ENCODE peak calls at places on chromosomes 4 and X, in five cellular contexts. X is right lobe of liver, B is skeletal muscle cell, P is WERI-Rb-1, R is uterus. U is an unnamed sample.

GRCh38 chr4:97150966-97151365 is 992.3 kb downstream of the STPG2 start:
- DNase-seq in X (no peak), B (no peak), P (no peak), R (no peak), U (no peak)

GRCh38 chrX:134718329-134719317 is 60.4 kb upstream of the PLAC1 start:
- DNase-seq in X (no peak), B (peak; percentile 91), P (peak; percentile 74), R (peak; percentile 27), U (peak; percentile 40)

GRCh38 chr4:182385897-182386296 is 142.7 kb downstream of the TENM3 start:
- DNase-seq in X (no peak), B (no peak), P (no peak), R (no peak), U (no peak)

GRCh38 chr4:145732895-145733880 is 53.2 kb downstream of the C4orf51 start:
- DNase-seq in X (peak; percentile 94), B (peak; percentile 85), P (peak; percentile 98), R (peak; percentile 97), U (peak; percentile 96)

GRCh38 chrX:119488749-119489148 is 20.5 kb downstream of the SLC25A5 start:
- DNase-seq in X (peak; percentile 62), B (no peak), P (peak; percentile 52), R (peak; percentile 28), U (peak; percentile 75)

GRCh38 chr4:121784975-121785374 is 16.1 kb upstream of the EXOSC9 start:
- DNase-seq in X (no peak), B (peak; percentile 91), P (no peak), R (no peak), U (no peak)

GRCh38 chr4:137861682-137862081 is 329.4 kb upstream of the PCDH18 start:
- DNase-seq in X (no peak), B (no peak), P (no peak), R (no peak), U (no peak)

GRCh38 chr4:6873792-6874461 is 35.7 kb upstream of the TBC1D14 start:
- DNase-seq in X (peak; percentile 72), B (no peak), P (peak; percentile 76), R (peak; percentile 62), U (peak; percentile 82)

GRCh38 chrX:18707442-18708049 is at the start of gene PPEF1:
- DNase-seq in X (no peak), B (no peak), P (peak; percentile 73), R (no peak), U (no peak)

GRCh38 chr4:172708184-172708583 is 460.4 kb upstream of the GALNT7 start:
- DNase-seq in X (no peak), B (no peak), P (peak; percentile 30), R (no peak), U (no peak)

GRCh38 chrX:118773782-118774181 is 46.4 kb downstream of the IL13RA1 start:
- DNase-seq in X (no peak), B (no peak), P (no peak), R (no peak), U (peak; percentile 37)

GRCh38 chrX:2710496-2710895 is 19.4 kb downstream of the CD99 start:
- DNase-seq in X (no peak), B (no peak), P (no peak), R (no peak), U (no peak)

GRCh38 chr4:109930872-109931271 is 18.2 kb downstream of the EGF start:
- DNase-seq in X (no peak), B (no peak), P (no peak), R (no peak), U (no peak)

GRCh38 chrX:150155396-150156048 is 207.6 kb upstream of the MAMLD1 start:
- DNase-seq in X (no peak), B (peak; percentile 31), P (no peak), R (no peak), U (no peak)

GRCh38 chrX:45445745-45446412 is 245.2 kb upstream of the DIPK2B start:
- DNase-seq in X (no peak), B (peak; percentile 45), P (no peak), R (no peak), U (no peak)

GRCh38 chrX:12770440-12770839 is 20.8 kb upstream of the PRPS2 start:
- DNase-seq in X (no peak), B (no peak), P (no peak), R (no peak), U (no peak)

GRCh38 chrX:12881914-12882313 is 15.0 kb downstream of the TLR7 start:
- DNase-seq in X (no peak), B (no peak), P (no peak), R (no peak), U (no peak)

GRCh38 chrX:9341305-9342201 is 123.3 kb upstream of the TBL1X start:
- DNase-seq in X (peak; percentile 59), B (no peak), P (peak; percentile 24), R (peak; percentile 51), U (peak; percentile 68)

GRCh38 chr4:169573889-169574288 is 38.5 kb downstream of the NEK1 start:
- DNase-seq in X (no peak), B (no peak), P (no peak), R (no peak), U (no peak)

GRCh38 chr4:15653864-15654391 is 1.2 kb downstream of the FBXL5 start:
- DNase-seq in X (no peak), B (no peak), P (no peak), R (no peak), U (no peak)

GRCh38 chr4:74975848-74976824 is 43.2 kb downstream of the PARM1 start:
- DNase-seq in X (no peak), B (no peak), P (no peak), R (no peak), U (no peak)

GRCh38 chrX:105461013-105461412 is 240.5 kb upstream of the TEX13A start:
- DNase-seq in X (no peak), B (no peak), P (no peak), R (no peak), U (no peak)

GRCh38 chr4:42906906-42907774 is 14.6 kb downstream of the GRXCR1 start:
- DNase-seq in X (no peak), B (no peak), P (peak; percentile 8), R (no peak), U (peak; percentile 61)

GRCh38 chrX:13647709-13648212 is 5.2 kb upstream of the TCEANC start:
- DNase-seq in X (peak; percentile 47), B (peak; percentile 48), P (no peak), R (peak; percentile 67), U (peak; percentile 64)

GRCh38 chr4:86633854-86634253 is 39.7 kb downstream of the PTPN13 start:
- DNase-seq in X (no peak), B (no peak), P (no peak), R (no peak), U (no peak)
- H3K4me3 ChIP-seq in X (no peak overlapping the region), B (no peak overlapping the region), P (no peak overlapping the region), R (no peak overlapping the region), U (no peak overlapping the region)

GRCh38 chr4:70724463-70724862 is 2.7 kb downstream of the RUFY3 start:
- DNase-seq in X (no peak), B (no peak), P (no peak), R (no peak), U (no peak)

GRCh38 chr4:70722199-70722791 is 531 bp downstream of the RUFY3 start:
- DNase-seq in X (no peak), B (no peak), P (peak; percentile 38), R (peak; percentile 29), U (no peak)

GRCh38 chr4:70725633-70726032 is 3.9 kb downstream of the RUFY3 start:
- DNase-seq in X (no peak), B (no peak), P (no peak), R (no peak), U (no peak)

DNA sequence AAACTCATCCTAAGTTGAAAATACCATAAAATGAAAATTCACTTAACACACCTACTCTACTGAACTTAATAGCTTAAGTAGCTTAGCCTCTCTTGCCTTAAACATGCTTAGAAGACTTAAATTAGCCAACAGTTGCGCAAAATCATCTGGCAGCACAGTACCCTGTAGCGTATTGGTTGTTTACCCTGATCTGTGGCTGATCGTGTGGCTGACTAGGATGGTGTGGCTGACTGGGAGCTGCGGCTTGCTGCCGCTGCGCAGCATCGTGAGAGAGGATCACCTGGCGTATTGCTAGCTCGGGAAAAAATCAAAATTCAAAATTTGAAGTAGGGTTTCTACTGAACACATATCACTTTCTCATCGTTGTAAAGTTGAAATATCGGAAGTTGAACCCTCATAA is 6.3 kb downstream of the RUFY3 start:
- DNase-seq in X (no peak), B (no peak), P (peak; percentile 85), R (no peak), U (no peak)
- H3K4me3 ChIP-seq in X (no peak overlapping the region), B (no peak overlapping the region), P (peak overlapping the region; percentile 30), R (no peak overlapping the region), U (no peak overlapping the region)

DNA sequence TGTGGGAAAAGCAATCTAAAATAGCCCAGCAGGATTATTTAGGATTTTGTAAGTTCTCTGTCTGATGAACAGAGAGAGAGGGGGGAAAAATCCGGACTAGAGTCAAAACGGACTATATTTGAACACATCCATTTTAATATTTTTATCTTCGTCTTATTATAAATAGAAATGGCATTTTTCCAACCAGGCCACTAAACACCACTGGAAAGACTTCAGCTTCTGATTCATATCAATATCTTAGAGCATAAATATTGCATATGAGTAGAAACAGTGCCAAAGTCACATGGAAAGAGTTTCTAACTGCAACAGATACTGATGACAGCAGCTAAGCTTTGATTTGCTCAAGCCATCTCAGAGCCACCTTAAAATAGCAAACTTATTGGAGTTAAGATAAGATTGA is 479 bp downstream of the PPARGC1A start:
- DNase-seq in X (no peak), B (no peak), P (no peak), R (no peak), U (no peak)
- H3K4me3 ChIP-seq in X (peak overlapping the region; percentile 38), B (peak overlapping the region; percentile 45), P (peak overlapping the region; percentile 46), R (peak overlapping the region; percentile 29), U (peak overlapping the region; percentile 52)

DNA sequence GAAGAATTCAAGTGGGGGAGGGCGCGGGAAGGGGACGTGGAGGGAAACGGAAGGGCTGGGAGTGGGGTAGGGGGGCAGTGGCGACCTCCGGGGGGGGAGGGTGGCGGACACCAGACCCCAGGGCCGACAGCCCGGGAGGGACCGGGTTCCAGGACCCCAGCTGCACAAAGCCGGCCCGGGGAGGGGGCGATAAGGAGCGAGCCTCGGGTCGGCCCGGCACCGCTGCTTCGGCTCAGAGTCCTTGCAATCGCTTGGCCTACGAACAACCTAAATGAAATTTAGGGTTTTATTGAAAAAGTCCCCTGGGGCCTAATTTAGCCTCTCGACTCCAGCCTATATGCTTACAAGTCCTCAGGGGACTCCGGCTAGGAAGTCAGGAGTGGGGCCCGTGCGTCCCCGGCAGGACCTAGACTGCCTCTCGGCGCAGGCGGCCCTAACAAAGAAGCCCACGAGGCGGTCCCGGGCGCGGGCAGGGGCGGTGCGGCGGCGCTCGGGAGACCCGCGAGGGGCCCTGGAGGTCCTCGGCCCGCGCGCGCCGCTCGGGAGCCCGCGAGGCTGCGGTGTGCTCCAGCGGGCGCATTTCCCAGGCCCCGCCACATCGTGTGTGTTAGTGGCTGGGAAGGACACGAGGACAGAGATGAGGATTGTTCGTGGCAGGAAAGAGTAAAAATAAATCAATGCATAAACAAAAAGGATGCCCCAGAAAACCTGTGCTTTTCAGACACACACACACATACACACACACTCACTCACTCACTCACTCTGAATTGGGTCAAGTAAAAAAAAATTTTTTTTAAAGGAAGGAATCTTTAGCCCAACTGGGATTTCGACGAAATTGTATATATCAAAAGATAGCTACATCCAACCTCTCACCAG is 70.0 kb downstream of the MGST2 start:
- DNase-seq in X (no peak), B (no peak), P (no peak), R (peak; percentile 49), U (no peak)
- H3K4me3 ChIP-seq in X (peak overlapping the region; percentile 26), B (peak overlapping the region; percentile 46), P (peak overlapping the region; percentile 15), R (peak overlapping the region; percentile 56), U (peak overlapping the region; percentile 54)

GRCh38 chr4:77595361-77595973 is 10.2 kb upstream of the CXCL13 start:
- DNase-seq in X (no peak), B (no peak), P (no peak), R (no peak), U (no peak)

GRCh38 chr4:77591532-77591931 is 14.1 kb upstream of the CXCL13 start:
- DNase-seq in X (peak; percentile 90), B (no peak), P (no peak), R (no peak), U (no peak)

GRCh38 chr4:77593993-77594392 is 11.6 kb upstream of the CXCL13 start:
- DNase-seq in X (no peak), B (no peak), P (no peak), R (no peak), U (no peak)

GRCh38 chr4:77593101-77593500 is 12.5 kb upstream of the CXCL13 start:
- DNase-seq in X (no peak), B (no peak), P (no peak), R (no peak), U (no peak)
- H3K4me3 ChIP-seq in X (no peak overlapping the region), B (no peak overlapping the region), P (no peak overlapping the region), R (no peak overlapping the region), U (no peak overlapping the region)